ENCODE peak calls at places on chromosome 4, in seven cellular contexts. R is lower lobe of right lung; E is neural crest cell; M is globus pallidus; D is activated CD8-positive, alpha-beta memory T cell treated with anti-CD3 and anti-CD28 coated beads for 4 hours; U is dermis microvascular lymphatic vessel endothelial cell; S is upper lobe of left lung. L is an unnamed sample.

GRCh38 chr4:121278811-121279368 is 101.9 kb downstream of the QRFPR start:
- DNase-seq in R (no peak), E (no peak), M (no peak), D (no peak), U (no peak), S (no peak), L (no peak)

GRCh38 chr4:7761312-7761711 is 178.3 kb downstream of the AFAP1 start:
- DNase-seq in R (no peak), E (no peak), M (no peak), D (no peak), U (no peak), S (no peak), L (no peak)

GRCh38 chr4:70269674-70270073 is 27.3 kb downstream of the CSN3 start:
- DNase-seq in R (no peak), E (no peak), M (no peak), D (no peak), U (no peak), S (no peak), L (no peak)

GRCh38 chr4:143352052-143352451 is 15.4 kb downstream of the GAB1 start:
- DNase-seq in R (no peak), E (no peak), M (no peak), D (no peak), U (peak), S (no peak), L (no peak)

GRCh38 chr4:43550981-43551627 is 658.6 kb downstream of the GRXCR1 start:
- DNase-seq in R (no peak), E (no peak), M (no peak), D (no peak), U (no peak), S (peak), L (no peak)

GRCh38 chr4:8318509-8318908 is 49.0 kb downstream of the HTRA3 start:
- DNase-seq in R (no peak), E (no peak), M (no peak), D (no peak), U (no peak), S (no peak), L (peak)

GRCh38 chr4:189124149-189124758 is 816.4 kb upstream of the FRG1 start:
- DNase-seq in R (no peak), E (peak), M (peak), D (no peak), U (peak), S (no peak), L (peak)

GRCh38 chr4:21858971-21859370 is 89.6 kb downstream of the KCNIP4 start:
- DNase-seq in R (no peak), E (no peak), M (no peak), D (no peak), U (no peak), S (no peak), L (no peak)

GRCh38 chr4:69617083-69617694 is 22.3 kb downstream of the UGT2A2 start:
- DNase-seq in R (no peak), E (peak), M (peak), D (no peak), U (peak), S (no peak), L (no peak)

GRCh38 chr4:89212666-89213381 is 94.8 kb downstream of the GPRIN3 start:
- DNase-seq in R (no peak), E (no peak), M (no peak), D (no peak), U (no peak), S (no peak), L (no peak)

GRCh38 chr4:138175337-138175794 is 66.8 kb downstream of the SLC7A11 start:
- DNase-seq in R (no peak), E (no peak), M (no peak), D (no peak), U (peak), S (no peak), L (peak)

GRCh38 chr4:179583221-179583620 is 2141.0 kb upstream of the AGA start:
- DNase-seq in R (no peak), E (no peak), M (no peak), D (no peak), U (no peak), S (no peak), L (no peak)

GRCh38 chr4:173527103-173527876 is 2.7 kb downstream of the HAND2 start:
- DNase-seq in R (no peak), E (no peak), M (no peak), D (no peak), U (no peak), S (peak), L (no peak)

GRCh38 chr4:138225477-138225876 is 16.7 kb downstream of the SLC7A11 start:
- DNase-seq in R (no peak), E (no peak), M (no peak), D (no peak), U (no peak), S (no peak), L (no peak)

GRCh38 chr4:37628977-37629609 is 57.1 kb downstream of the RELL1 start:
- DNase-seq in R (no peak), E (no peak), M (no peak), D (no peak), U (peak), S (no peak), L (peak)

GRCh38 chr4:818106-818921 is 7.6 kb downstream of the CPLX1 start:
- DNase-seq in R (no peak), E (no peak), M (no peak), D (no peak), U (no peak), S (peak), L (no peak)

GRCh38 chr4:7607156-7607910 is 172.6 kb upstream of the PSAPL1 start:
- DNase-seq in R (no peak), E (no peak), M (no peak), D (no peak), U (no peak), S (no peak), L (no peak)

GRCh38 chr4:105520819-105521790 is 31.3 kb upstream of the ARHGEF38 start:
- DNase-seq in R (no peak), E (peak), M (peak), D (no peak), U (peak), S (no peak), L (peak)

GRCh38 chr4:38109896-38110295 is 149.7 kb downstream of the PTTG2 start:
- DNase-seq in R (no peak), E (peak), M (no peak), D (no peak), U (no peak), S (no peak), L (peak)

GRCh38 chr4:25223770-25224375 is 10.0 kb upstream of the PI4K2B start:
- DNase-seq in R (no peak), E (peak), M (no peak), D (no peak), U (peak), S (no peak), L (no peak)

GRCh38 chr4:24690436-24690835 is 104.9 kb upstream of the SOD3 start:
- DNase-seq in R (no peak), E (no peak), M (no peak), D (no peak), U (no peak), S (no peak), L (no peak)

GRCh38 chr4:41465135-41465761 is 72.7 kb upstream of the LIMCH1 start:
- DNase-seq in R (no peak), E (no peak), M (no peak), D (no peak), U (no peak), S (no peak), L (no peak)

GRCh38 chr4:90960840-90961239 is 833.6 kb downstream of the CCSER1 start:
- DNase-seq in R (no peak), E (no peak), M (no peak), D (no peak), U (no peak), S (no peak), L (no peak)

GRCh38 chr4:98568896-98569663 is 89.3 kb downstream of the TSPAN5 start:
- DNase-seq in R (no peak), E (no peak), M (no peak), D (no peak), U (peak), S (no peak), L (no peak)

GRCh38 chr4:126742885-126743284 is 889.9 kb upstream of the INTU start:
- DNase-seq in R (no peak), E (no peak), M (no peak), D (no peak), U (no peak), S (no peak), L (no peak)

GRCh38 chr4:5471206-5471605 is 237.2 kb downstream of the EVC2 start:
- DNase-seq in R (no peak), E (no peak), M (no peak), D (no peak), U (no peak), S (no peak), L (no peak)

GRCh38 chr4:20356565-20356964 is 104.9 kb downstream of the SLIT2 start:
- DNase-seq in R (no peak), E (peak), M (peak), D (no peak), U (peak), S (no peak), L (no peak)

GRCh38 chr4:92234393-92235176 is 69.2 kb upstream of the GRID2 start:
- DNase-seq in R (no peak), E (no peak), M (no peak), D (no peak), U (no peak), S (no peak), L (no peak)

GRCh38 chr4:168843635-168844034 is 166.4 kb downstream of the CBR4 start:
- DNase-seq in R (no peak), E (no peak), M (no peak), D (no peak), U (no peak), S (no peak), L (no peak)